ENCODE peak calls at places on chromosomes 5 and 9, in four cellular contexts. V, S, C and Z are unnamed samples.

GRCh38 chr9:124697326-124698200 is 73.5 kb downstream of the NR6A1 start:
- DNase-seq in S (peak), V (peak), C (no peak), Z (peak)

GRCh38 chr5:10789021-10789420 is 28.0 kb upstream of the DAP start:
- DNase-seq in S (peak), C (no peak), V (peak), Z (peak)

GRCh38 chr9:97557606-97558095 is 56.2 kb downstream of the TMOD1 start:
- DNase-seq in C (peak), V (no peak), S (peak), Z (no peak)

GRCh38 chr9:104992696-104993095 is 64.7 kb upstream of the ABCA1 start:
- DNase-seq in C (no peak), V (no peak), S (peak), Z (peak)

GRCh38 chr5:176870110-176870591 is 29.0 kb downstream of the HK3 start:
- DNase-seq in S (peak), V (no peak), C (no peak), Z (peak)

GRCh38 chr9:38068866-38069628 is at the start of gene SHB:
- DNase-seq in C (peak), V (no peak), S (peak), Z (peak)

GRCh38 chr5:108266235-108266634 is 115.7 kb downstream of the FBXL17 start:
- DNase-seq in S (peak), V (no peak), C (no peak), Z (peak)

GRCh38 chr5:108727154-108727638 is 20.5 kb upstream of the FER start:
- DNase-seq in C (no peak), S (peak), V (no peak), Z (peak)

GRCh38 chr5:160221082-160221481 is 8.2 kb upstream of the FABP6 start:
- DNase-seq in C (no peak), V (no peak), S (no peak), Z (no peak)

GRCh38 chr9:110128664-110129329 is 79.2 kb downstream of the C9orf152 start:
- DNase-seq in C (no peak), V (no peak), S (no peak), Z (no peak)

GRCh38 chr9:121885345-121885901 is 207.7 kb downstream of the TTLL11 start:
- DNase-seq in C (no peak), S (no peak), V (no peak), Z (no peak)

GRCh38 chr5:33340195-33340594 is 100.6 kb upstream of the TARS1 start:
- DNase-seq in V (no peak), S (no peak), C (no peak), Z (no peak)

GRCh38 chr5:170971-171800 is 20.1 kb upstream of the LRRC14B start:
- DNase-seq in C (no peak), V (no peak), S (no peak), Z (no peak)

GRCh38 chr5:6161257-6161656 is 217.1 kb downstream of the MED10 start:
- DNase-seq in V (no peak), C (no peak), S (no peak), Z (no peak)

GRCh38 chr5:142753114-142753764 is 16.9 kb upstream of the ARHGAP26 start:
- DNase-seq in S (peak), C (peak), V (no peak), Z (no peak)

GRCh38 chr5:43121565-43122484 is 1.1 kb downstream of the ZNF131 start:
- DNase-seq in V (no peak), C (peak), S (peak), Z (peak)

GRCh38 chr5:72374844-72375243 is 54.7 kb downstream of the PTCD2 start:
- DNase-seq in V (no peak), C (no peak), S (no peak), Z (no peak)

GRCh38 chr9:93294011-93294410 is 110.1 kb downstream of the WNK2 start:
- DNase-seq in S (no peak), V (no peak), C (no peak), Z (no peak)

GRCh38 chr5:142235870-142236672 is 88.8 kb downstream of the SPRY4 start:
- DNase-seq in C (no peak), S (no peak), V (no peak), Z (no peak)

GRCh38 chr5:178384815-178385471 is 152.3 kb upstream of the PHYKPL start:
- DNase-seq in S (no peak), C (no peak), V (no peak), Z (no peak)

GRCh38 chr9:87713278-87713989 is 12.5 kb upstream of the CTSL start:
- DNase-seq in C (peak), S (peak), V (peak), Z (peak)

GRCh38 chr5:132815454-132815853 is 2.4 kb downstream of the SOWAHA start:
- DNase-seq in C (no peak), V (no peak), S (no peak), Z (peak)

GRCh38 chr5:80269991-80270438 is 14.2 kb upstream of the SERINC5 start:
- DNase-seq in C (no peak), S (no peak), V (no peak), Z (no peak)

GRCh38 chr5:59813761-59814562 is 79.6 kb downstream of the PDE4D start:
- DNase-seq in C (no peak), V (no peak), S (peak), Z (peak)

GRCh38 chr5:139844472-139845145 is 49.0 kb downstream of the PSD2 start:
- DNase-seq in C (peak), V (peak), S (peak), Z (peak)

GRCh38 chr5:1316941-1317340 is 22.1 kb upstream of the TERT start:
- DNase-seq in S (no peak), C (no peak), V (no peak), Z (no peak)

GRCh38 chr5:172421-172820 is 18.9 kb upstream of the LRRC14B start:
- DNase-seq in S (no peak), C (no peak), V (no peak), Z (no peak)

GRCh38 chr5:32193591-32193990 is 19.5 kb upstream of the GOLPH3 start:
- DNase-seq in V (peak), S (peak), C (peak), Z (peak)

GRCh38 chr9:137759649-137760321 is 117.8 kb upstream of the CACNA1B start:
- DNase-seq in C (no peak), V (no peak), S (no peak), Z (no peak)

GRCh38 chr9:36101916-36102741 is 34.4 kb upstream of the GLIPR2 start:
- DNase-seq in C (no peak), V (peak), S (peak), Z (peak)

GRCh38 chr5:39164529-39165402 is 54.6 kb downstream of the FYB1 start:
- DNase-seq in C (no peak), S (no peak), V (no peak), Z (no peak)

GRCh38 chr9:34993502-34994428 is 4.2 kb downstream of the DNAJB5 start:
- DNase-seq in S (peak), C (peak), V (peak), Z (peak)

GRCh38 chr5:5497132-5497748 is 74.8 kb downstream of the ICE1 start:
- DNase-seq in V (no peak), C (peak), S (peak), Z (peak)

GRCh38 chr5:109739741-109740140 is 50.0 kb downstream of the MAN2A1 start:
- DNase-seq in S (peak), C (no peak), V (no peak), Z (no peak)

GRCh38 chr9:107243757-107244156 is 39.3 kb upstream of the RAD23B start:
- DNase-seq in C (no peak), V (peak), S (peak), Z (peak)

GRCh38 chr5:160312139-160312959 is at the start of gene CCNJL:
- DNase-seq in V (no peak), C (peak), S (peak), Z (peak)

GRCh38 chr5:15807861-15808260 is 307.9 kb downstream of the FBXL7 start:
- DNase-seq in S (peak), V (no peak), C (peak), Z (no peak)
- TF ChIP-seq CTCF in S (peak), V (peak), C (no peak), Z (peak)

GRCh38 chr5:55600536-55601208 is 65.9 kb upstream of the PLPP1 start:
- DNase-seq in S (peak), V (no peak), C (no peak), Z (peak)
- H3K4me3 ChIP-seq in S (peak), V (no peak), C (peak), Z (no peak)

DNA sequence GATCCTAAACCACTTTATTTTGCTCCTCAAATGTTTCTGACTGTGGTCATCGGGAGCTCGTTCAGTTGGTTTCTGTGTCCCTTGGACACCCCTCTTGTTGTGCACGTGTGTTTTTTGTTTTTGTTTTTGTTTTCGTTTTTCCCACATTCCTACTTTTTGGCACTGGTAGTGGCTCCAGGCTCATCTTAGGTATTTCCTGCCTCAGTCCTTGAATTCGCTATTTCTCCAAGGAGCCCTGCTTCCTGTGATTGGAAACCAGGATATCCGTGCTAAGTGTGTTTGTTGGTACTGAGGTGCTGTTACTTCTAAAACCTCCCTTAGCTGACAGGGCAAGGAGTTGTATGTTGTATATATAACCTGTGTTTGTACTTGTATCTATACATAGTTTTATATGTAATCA is 5.9 kb downstream of the HMCN2 start:
- DNase-seq in V (no peak), C (no peak), S (no peak), Z (no peak)
- TF ChIP-seq CTCF in V (no peak), C (no peak), S (no peak), Z (no peak)

GRCh38 chr5:103904651-103905050 is 342.1 kb upstream of the NUDT12 start:
- DNase-seq in V (no peak), C (no peak), S (no peak), Z (no peak)

GRCh38 chr5:103908327-103909099 is 345.9 kb upstream of the NUDT12 start:
- DNase-seq in S (no peak), V (no peak), C (no peak), Z (no peak)

GRCh38 chr5:103907001-103907400 is 344.4 kb upstream of the NUDT12 start:
- DNase-seq in C (no peak), V (no peak), S (no peak), Z (no peak)

GRCh38 chr5:103901885-103902284 is 339.3 kb upstream of the NUDT12 start:
- DNase-seq in C (no peak), S (no peak), V (peak), Z (no peak)

DNA sequence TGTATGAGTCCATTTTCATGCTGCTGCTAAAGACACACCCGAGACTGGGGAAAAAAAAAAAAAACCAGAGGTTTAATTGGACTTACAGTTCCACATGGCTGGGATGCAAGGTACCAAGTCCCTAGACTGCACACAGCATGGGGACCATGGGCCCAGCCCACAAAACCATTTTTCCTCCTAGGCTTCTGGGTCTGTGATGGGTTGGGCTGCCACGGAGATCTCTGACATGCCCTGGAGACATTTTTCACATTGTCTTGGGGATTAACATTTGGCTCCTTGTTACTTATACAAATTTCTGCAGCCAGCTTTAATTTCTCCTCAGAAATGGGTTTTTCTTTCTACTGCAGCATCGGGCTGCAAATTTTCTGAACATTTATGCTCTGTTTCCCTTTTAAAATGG is 340.3 kb upstream of the NUDT12 start:
- DNase-seq in S (no peak), C (no peak), V (no peak), Z (no peak)
- H3K4me3 ChIP-seq in S (no peak), C (no peak), V (no peak), Z (no peak)

GRCh38 chr5:83589786-83590185 is 118.2 kb downstream of the VCAN start:
- DNase-seq in V (no peak), S (no peak), C (no peak), Z (no peak)

GRCh38 chr5:83590966-83591365 is 119.4 kb downstream of the VCAN start:
- DNase-seq in S (no peak), V (no peak), C (no peak), Z (no peak)

DNA sequence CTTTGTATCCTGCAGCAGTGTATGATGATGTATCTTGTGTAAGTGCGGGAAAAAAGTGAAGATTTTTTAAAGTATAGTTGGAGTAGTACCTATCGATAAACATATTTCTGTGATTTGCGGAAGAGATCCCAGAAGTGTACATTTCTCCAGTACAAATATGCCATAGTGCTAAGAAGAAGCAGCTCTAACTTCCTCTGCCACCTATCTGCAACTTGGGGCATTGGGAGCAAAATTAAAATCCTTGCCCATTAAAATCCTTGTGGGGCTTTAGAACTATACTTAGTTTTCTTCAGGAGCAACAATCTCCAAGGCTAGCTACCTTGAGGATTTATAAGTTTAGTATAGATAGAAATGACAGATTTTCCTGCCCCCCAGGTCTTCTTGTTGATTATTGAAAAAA is 123.7 kb downstream of the VCAN start:
- DNase-seq in C (no peak), V (no peak), S (no peak), Z (no peak)
- TF ChIP-seq CTCF in C (no peak), V (no peak), S (peak), Z (peak)

GRCh38 chr9:71746753-71747115 is 21.6 kb downstream of the CEMIP2 start:
- DNase-seq in V (no peak), S (no peak), C (no peak), Z (no peak)
- H3K4me3 ChIP-seq in V (no peak), S (no peak), C (no peak), Z (no peak)

GRCh38 chr9:27195191-27195590 is 86.2 kb downstream of the TEK start:
- DNase-seq in V (no peak), S (no peak), C (no peak), Z (no peak)

GRCh38 chr9:27202056-27202455 is 93.0 kb downstream of the TEK start:
- DNase-seq in S (no peak), V (no peak), C (no peak), Z (no peak)

GRCh38 chr9:27196383-27196782 is 87.4 kb downstream of the TEK start:
- DNase-seq in V (no peak), S (no peak), C (no peak), Z (no peak)

GRCh38 chr9:27194401-27195091 is 85.5 kb downstream of the TEK start:
- DNase-seq in V (peak), S (peak), C (no peak), Z (no peak)

GRCh38 chr9:27198175-27198574 is 89.2 kb downstream of the TEK start:
- DNase-seq in S (no peak), C (no peak), V (no peak), Z (no peak)
- TF ChIP-seq CTCF in S (no peak), C (no peak), V (no peak), Z (no peak)

GRCh38 chr9:95754533-95755420 is 120.7 kb upstream of the ERCC6L2 start:
- DNase-seq in V (no peak), C (no peak), S (no peak), Z (no peak)

GRCh38 chr9:95753762-95754465 is 121.6 kb upstream of the ERCC6L2 start:
- DNase-seq in S (no peak), C (no peak), V (no peak), Z (no peak)

GRCh38 chr9:95749493-95749892 is 126.0 kb upstream of the ERCC6L2 start:
- DNase-seq in S (no peak), V (no peak), C (no peak), Z (no peak)

GRCh38 chr9:95750725-95751644 is 124.5 kb upstream of the ERCC6L2 start:
- DNase-seq in S (no peak), V (no peak), C (no peak), Z (no peak)

DNA sequence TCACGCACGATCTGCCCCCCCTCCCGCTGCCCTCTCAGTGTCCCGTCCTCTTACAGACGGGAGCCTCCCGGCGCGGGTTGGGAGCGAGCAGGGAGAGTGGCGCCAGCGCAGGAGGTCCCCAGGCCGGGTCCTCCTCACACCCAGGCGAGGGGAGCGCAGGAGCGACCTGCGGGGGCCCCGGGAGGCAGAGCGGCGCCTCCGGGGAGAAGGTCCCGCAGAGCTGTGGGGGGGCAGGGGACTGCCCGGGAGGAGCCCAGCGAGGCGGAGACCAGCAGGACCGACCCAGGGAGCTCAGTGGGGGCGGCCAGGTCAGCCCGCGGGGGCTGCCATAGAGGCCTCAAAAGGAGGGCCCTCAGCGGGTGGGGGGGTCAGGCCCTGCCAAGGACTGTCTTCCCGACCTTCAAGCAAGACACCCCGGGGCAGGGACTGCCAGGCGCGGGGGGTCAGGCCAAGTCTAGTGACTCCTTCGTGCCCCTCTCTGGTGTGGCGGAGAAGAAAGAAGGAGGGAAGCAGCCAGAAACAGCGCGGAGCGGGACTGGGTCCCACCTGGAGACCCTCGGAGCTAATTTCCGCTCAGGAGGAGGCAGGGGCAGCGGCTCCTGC is 123.3 kb upstream of the ERCC6L2 start:
- DNase-seq in C (no peak), V (no peak), S (no peak), Z (no peak)
- H3K4me3 ChIP-seq in C (peak), V (no peak), S (no peak), Z (no peak)

GRCh38 chr5:67366256-67366655 is 169.7 kb upstream of the CD180 start:
- DNase-seq in V (no peak), S (no peak), C (no peak), Z (no peak)

GRCh38 chr5:67363195-67363594 is 166.6 kb upstream of the CD180 start:
- DNase-seq in V (no peak), C (no peak), S (peak), Z (no peak)

GRCh38 chr5:67361932-67362729 is 165.5 kb upstream of the CD180 start:
- DNase-seq in V (no peak), S (peak), C (no peak), Z (peak)

GRCh38 chr5:67363963-67364362 is 167.4 kb upstream of the CD180 start:
- DNase-seq in V (no peak), S (no peak), C (no peak), Z (no peak)

GRCh38 chr5:67364381-67364970 is 167.9 kb upstream of the CD180 start:
- DNase-seq in C (no peak), S (no peak), V (no peak), Z (no peak)
- TF ChIP-seq CTCF in C (no peak), S (no peak), V (no peak), Z (no peak)